ENCODE peak calls at places on chromosomes 16 and 17, in six cellular contexts. J is tibial artery, E is neural progenitor cell, G is ovary, R is suprapubic skin, Y is thoracic aorta. M is an unnamed sample.

GRCh38 chr16:55048745-55049144 is 118.1 kb downstream of the IRX5 start:
- DNase-seq in R (no peak), J (peak; percentile 34), Y (no peak), G (no peak), E (peak; percentile 40), M (no peak)

GRCh38 chr17:80725532-80725931 is 180.9 kb downstream of the RPTOR start:
- DNase-seq in E (no peak), R (no peak), Y (no peak), J (no peak), G (no peak), M (no peak)

GRCh38 chr17:68621065-68621464 is 19.9 kb upstream of the FAM20A start:
- DNase-seq in G (no peak), E (no peak), Y (no peak), R (no peak), J (no peak), M (no peak)

GRCh38 chr17:80476877-80477646 is 655 bp upstream of the NPTX1 start:
- DNase-seq in E (peak; percentile 60), J (no peak), G (no peak), Y (no peak), R (no peak), M (no peak)

GRCh38 chr17:7634384-7634783 is 4.4 kb downstream of the SHBG start:
- DNase-seq in Y (no peak), G (peak; percentile 74), E (peak; percentile 77), J (no peak), R (no peak), M (peak; percentile 87)

GRCh38 chr17:82570282-82570681 is 50.8 kb downstream of the FOXK2 start:
- DNase-seq in Y (no peak), R (no peak), E (no peak), J (no peak), G (no peak), M (no peak)

GRCh38 chr17:70169707-70170597 is 620 bp downstream of the KCNJ2 start:
- DNase-seq in E (no peak), Y (no peak), R (no peak), J (no peak), G (peak; percentile 37), M (peak; percentile 55)

GRCh38 chr17:21085707-21086106 is 41.1 kb upstream of the DHRS7B start:
- DNase-seq in E (no peak), J (no peak), G (no peak), Y (no peak), R (no peak), M (no peak)

GRCh38 chr16:72886366-72886974 is 161.5 kb downstream of the ZFHX3 start:
- DNase-seq in Y (no peak), J (peak; percentile 31), E (no peak), R (no peak), G (no peak), M (no peak)

GRCh38 chr17:1011760-1012735 is 15.1 kb downstream of the TIMM22 start:
- DNase-seq in E (no peak), G (no peak), R (no peak), J (no peak), Y (no peak), M (no peak)

GRCh38 chr16:48381201-48381600 is 4.0 kb downstream of the SIAH1 start:
- DNase-seq in G (no peak), J (no peak), Y (no peak), R (no peak), E (no peak), M (no peak)

GRCh38 chr16:72066747-72067146 is 3.7 kb downstream of the HPR start:
- DNase-seq in J (no peak), Y (no peak), R (no peak), G (peak; percentile 35), E (peak; percentile 56), M (peak; percentile 64)

GRCh38 chr17:19671433-19671832 is 22.9 kb downstream of the ALDH3A2 start:
- DNase-seq in J (no peak), Y (no peak), R (no peak), G (no peak), E (no peak), M (no peak)

GRCh38 chr17:17724307-17724921 is 43.2 kb downstream of the RAI1 start:
- DNase-seq in Y (no peak), G (no peak), R (no peak), E (peak; percentile 90), J (no peak), M (peak; percentile 65)

GRCh38 chr17:5786510-5786875 is 202.2 kb upstream of the NLRP1 start:
- DNase-seq in G (no peak), J (no peak), Y (no peak), E (no peak), R (no peak), M (no peak)

GRCh38 chr17:29007456-29008455 is 1.9 kb upstream of the SEZ6 start:
- DNase-seq in G (no peak), Y (no peak), R (no peak), J (no peak), E (no peak), M (peak; percentile 53)

GRCh38 chr17:78140169-78141051 is 5.8 kb upstream of the C17orf99 start:
- DNase-seq in R (peak; percentile 98), Y (peak; percentile 48), E (peak; percentile 98), G (peak; percentile 70), J (peak; percentile 90), M (peak; percentile 77)

GRCh38 chr17:42670199-42670924 is 6.4 kb downstream of the PLEKHH3 start:
- DNase-seq in Y (no peak), R (no peak), E (peak; percentile 79), G (no peak), J (no peak), M (no peak)

GRCh38 chr16:17101646-17102045 is 369.1 kb downstream of the XYLT1 start:
- DNase-seq in G (no peak), R (no peak), Y (no peak), E (peak; percentile 25), J (no peak), M (no peak)

GRCh38 chr16:85187002-85187401 is 74.7 kb upstream of the CIBAR2 start:
- DNase-seq in J (peak; percentile 86), E (peak; percentile 58), R (no peak), Y (no peak), G (no peak), M (peak; percentile 65)

GRCh38 chr16:3706253-3707145 is 10.8 kb downstream of the TRAP1 start:
- DNase-seq in R (no peak), G (no peak), E (no peak), Y (no peak), J (no peak), M (no peak)

GRCh38 chr17:49210158-49211029 is at the start of the genes ABI3 and GNGT2:
- DNase-seq in R (no peak), J (no peak), G (peak; percentile 39), Y (no peak), E (no peak), M (peak; percentile 68)

GRCh38 chr16:11560701-11561439 is 25.8 kb downstream of the LITAF start:
- DNase-seq in G (peak; percentile 66), R (no peak), J (no peak), Y (no peak), E (peak; percentile 31), M (no peak)

GRCh38 chr17:54347495-54347894 is 524.8 kb downstream of the KIF2B start:
- DNase-seq in E (no peak), Y (no peak), J (no peak), R (no peak), G (no peak), M (no peak)

GRCh38 chr17:34989473-34989872 is 9.2 kb downstream of the LIG3 start:
- DNase-seq in J (no peak), Y (no peak), E (no peak), R (no peak), G (no peak), M (no peak)

GRCh38 chr17:58416937-58417299 is 416 bp downstream of the RNF43 start:
- DNase-seq in J (no peak), Y (no peak), G (no peak), E (no peak), R (no peak), M (no peak)

GRCh38 chr17:13362341-13363122 is 239.2 kb downstream of the HS3ST3A1 start:
- DNase-seq in E (peak; percentile 25), G (no peak), J (no peak), Y (no peak), R (no peak), M (no peak)

GRCh38 chr16:64983983-64984382 is 137.9 kb downstream of the CDH11 start:
- DNase-seq in R (no peak), J (no peak), E (peak; percentile 74), G (peak; percentile 25), Y (no peak), M (peak; percentile 87)

GRCh38 chr17:48139948-48140347 is 32.4 kb downstream of the SNX11 start:
- DNase-seq in J (no peak), E (no peak), G (no peak), Y (no peak), R (no peak), M (peak; percentile 7)

GRCh38 chr16:73173396-73173795 is 125.5 kb upstream of the ZFHX3 start:
- DNase-seq in Y (no peak), J (no peak), R (no peak), G (no peak), E (no peak), M (no peak)

GRCh38 chr17:63911041-63911635 is at the start of gene CSHL1:
- DNase-seq in E (no peak), Y (no peak), G (no peak), R (no peak), J (no peak), M (no peak)

GRCh38 chr17:67700037-67700436 is 17.7 kb upstream of the NOL11 start:
- DNase-seq in R (no peak), J (no peak), G (no peak), E (peak; percentile 69), Y (no peak), M (no peak)

GRCh38 chr16:51544850-51545467 is 393.9 kb upstream of the SALL1 start:
- DNase-seq in J (no peak), E (peak; percentile 81), G (no peak), Y (no peak), R (no peak), M (no peak)

GRCh38 chr17:40343126-40344119 is 21.1 kb downstream of the GJD3 start:
- DNase-seq in E (peak; percentile 60), R (no peak), Y (no peak), G (no peak), J (no peak), M (no peak)
- H3K27ac ChIP-seq in E (no peak overlapping the region), R (peak overlapping the region; percentile 96), Y (peak overlapping the region; percentile 92), G (peak overlapping the region; percentile 84), J (peak overlapping the region; percentile 96), M (peak overlapping the region; percentile 96)

DNA sequence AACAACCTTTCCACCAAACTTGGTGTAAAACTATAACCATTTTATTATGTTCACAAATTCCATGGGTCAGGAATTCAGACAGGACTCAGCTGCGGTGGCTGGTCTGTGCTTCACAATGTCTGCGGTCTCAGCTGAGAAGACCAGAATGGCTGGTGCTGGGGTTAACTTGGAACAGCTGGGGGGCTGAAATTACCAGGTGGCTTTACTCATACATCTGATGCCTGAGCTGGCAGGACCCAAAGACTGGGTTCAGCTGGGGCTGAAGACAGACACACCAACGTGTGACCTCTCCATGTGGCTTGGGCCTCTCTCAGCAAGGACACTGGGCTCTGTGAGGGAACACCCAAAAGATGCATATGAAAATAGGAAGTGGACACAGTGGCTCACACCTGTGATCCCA is 5.7 kb upstream of the HID1 start:
- DNase-seq in E (no peak), R (no peak), J (no peak), Y (no peak), G (no peak), M (no peak)
- TF ChIP-seq CTCF in E (no peak), R (no peak), J (no peak), Y (no peak), G (no peak), M (no peak)

GRCh38 chr16:49697631-49698030 is 158.3 kb downstream of the ZNF423 start:
- DNase-seq in G (no peak), E (peak; percentile 46), J (no peak), R (no peak), Y (no peak), M (no peak)
- H3K27ac ChIP-seq in G (peak overlapping the region; percentile 90), E (peak overlapping the region; percentile 72), J (no peak overlapping the region), R (no peak overlapping the region), Y (no peak overlapping the region), M (peak overlapping the region; percentile 90)

GRCh38 chr16:87017388-87018012 is 299.7 kb downstream of the C16orf95 start:
- DNase-seq in J (peak; percentile 59), E (peak; percentile 51), Y (no peak), R (no peak), G (no peak), M (no peak)
- TF ChIP-seq CTCF in J (no peak), E (peak; percentile 37), Y (no peak), R (no peak), G (no peak), M (peak; percentile 36)